ENCODE peak calls at places on chromosomes 11 and 22, in eight cellular contexts. One of them, this sample, is unnamed.

GRCh38 chr22:32826537-32826936 is 25.0 kb downstream of the TIMP3 start:
- DNase-seq in lower lobe of right lung: no peak
- DNase-seq in iPS-NIHi11: no peak
- DNase-seq in testis: no peak
- DNase-seq in ecto neural progenitor cell: no peak
- DNase-seq in pancreas: no peak
- DNase-seq in PC-9: no peak
- DNase-seq in effector CD4-positive, alpha-beta T cell: no peak
- DNase-seq in this sample: no peak

GRCh38 chr11:62497132-62497915 is 49.3 kb downstream of the AHNAK start:
- DNase-seq in testis: peak; percentile 70
- DNase-seq in iPS-NIHi11: peak; percentile 66
- DNase-seq in effector CD4-positive, alpha-beta T cell: no peak
- DNase-seq in lower lobe of right lung: no peak
- DNase-seq in ecto neural progenitor cell: no peak
- DNase-seq in PC-9: peak; percentile 76
- DNase-seq in pancreas: no peak
- DNase-seq in this sample: no peak

GRCh38 chr11:83007909-83008580 is 63.7 kb downstream of the RAB30 start:
- DNase-seq in ecto neural progenitor cell: peak; percentile 83
- DNase-seq in effector CD4-positive, alpha-beta T cell: no peak
- DNase-seq in iPS-NIHi11: peak; percentile 35
- DNase-seq in PC-9: no peak
- DNase-seq in pancreas: peak; percentile 66
- DNase-seq in lower lobe of right lung: peak; percentile 55
- DNase-seq in testis: peak; percentile 85
- DNase-seq in this sample: no peak

GRCh38 chr11:704799-705645 is 1.0 kb upstream of the EPS8L2 start:
- DNase-seq in PC-9: peak; percentile 83
- DNase-seq in lower lobe of right lung: peak; percentile 85
- DNase-seq in pancreas: peak; percentile 86
- DNase-seq in ecto neural progenitor cell: peak; percentile 48
- DNase-seq in testis: no peak
- DNase-seq in iPS-NIHi11: no peak
- DNase-seq in effector CD4-positive, alpha-beta T cell: no peak
- DNase-seq in this sample: no peak

GRCh38 chr11:86164106-86164505 is 80.4 kb upstream of the EED start:
- DNase-seq in testis: no peak
- DNase-seq in iPS-NIHi11: no peak
- DNase-seq in pancreas: no peak
- DNase-seq in ecto neural progenitor cell: no peak
- DNase-seq in PC-9: no peak
- DNase-seq in lower lobe of right lung: no peak
- DNase-seq in effector CD4-positive, alpha-beta T cell: no peak
- DNase-seq in this sample: no peak

GRCh38 chr11:29293825-29294224 is 723.0 kb downstream of the KCNA4 start:
- DNase-seq in lower lobe of right lung: no peak
- DNase-seq in PC-9: no peak
- DNase-seq in testis: no peak
- DNase-seq in ecto neural progenitor cell: no peak
- DNase-seq in iPS-NIHi11: no peak
- DNase-seq in effector CD4-positive, alpha-beta T cell: no peak
- DNase-seq in pancreas: no peak
- DNase-seq in this sample: no peak

GRCh38 chr11:130314184-130314748 is 451 bp downstream of the ZBTB44 start:
- DNase-seq in iPS-NIHi11: peak; percentile 80
- DNase-seq in testis: peak; percentile 59
- DNase-seq in effector CD4-positive, alpha-beta T cell: peak; percentile 57
- DNase-seq in PC-9: peak; percentile 69
- DNase-seq in lower lobe of right lung: peak; percentile 76
- DNase-seq in pancreas: peak; percentile 89
- DNase-seq in ecto neural progenitor cell: peak; percentile 79
- DNase-seq in this sample: peak; percentile 60

GRCh38 chr22:40603088-40603605 is 33.4 kb downstream of the MRTFA start:
- DNase-seq in lower lobe of right lung: no peak
- DNase-seq in PC-9: no peak
- DNase-seq in pancreas: no peak
- DNase-seq in testis: no peak
- DNase-seq in ecto neural progenitor cell: no peak
- DNase-seq in iPS-NIHi11: no peak
- DNase-seq in effector CD4-positive, alpha-beta T cell: no peak
- DNase-seq in this sample: no peak

GRCh38 chr11:133834399-133835257 is 10.7 kb downstream of the SPATA19 start:
- DNase-seq in lower lobe of right lung: no peak
- DNase-seq in testis: no peak
- DNase-seq in pancreas: no peak
- DNase-seq in PC-9: no peak
- DNase-seq in effector CD4-positive, alpha-beta T cell: no peak
- DNase-seq in ecto neural progenitor cell: peak; percentile 43
- DNase-seq in iPS-NIHi11: no peak
- DNase-seq in this sample: no peak

GRCh38 chr22:31504282-31504681 is 7.9 kb downstream of the SFI1 start:
- DNase-seq in testis: no peak
- DNase-seq in ecto neural progenitor cell: no peak
- DNase-seq in iPS-NIHi11: no peak
- DNase-seq in lower lobe of right lung: no peak
- DNase-seq in pancreas: no peak
- DNase-seq in effector CD4-positive, alpha-beta T cell: no peak
- DNase-seq in PC-9: no peak
- DNase-seq in this sample: no peak

GRCh38 chr22:20243545-20244249 is 24.4 kb downstream of the RTN4R start:
- DNase-seq in pancreas: no peak
- DNase-seq in PC-9: peak; percentile 33
- DNase-seq in ecto neural progenitor cell: no peak
- DNase-seq in testis: peak; percentile 89
- DNase-seq in lower lobe of right lung: peak; percentile 83
- DNase-seq in iPS-NIHi11: peak; percentile 77
- DNase-seq in effector CD4-positive, alpha-beta T cell: peak; percentile 37
- DNase-seq in this sample: peak; percentile 29

GRCh38 chr11:130648601-130649000 is 200.2 kb downstream of the ADAMTS15 start:
- DNase-seq in pancreas: no peak
- DNase-seq in PC-9: no peak
- DNase-seq in iPS-NIHi11: no peak
- DNase-seq in ecto neural progenitor cell: peak; percentile 30
- DNase-seq in testis: peak; percentile 80
- DNase-seq in lower lobe of right lung: no peak
- DNase-seq in effector CD4-positive, alpha-beta T cell: no peak
- DNase-seq in this sample: no peak

GRCh38 chr11:26297179-26297970 is 34.6 kb upstream of the ANO3 start:
- DNase-seq in iPS-NIHi11: peak; percentile 52
- DNase-seq in ecto neural progenitor cell: no peak
- DNase-seq in PC-9: peak; percentile 7
- DNase-seq in effector CD4-positive, alpha-beta T cell: no peak
- DNase-seq in testis: no peak
- DNase-seq in pancreas: no peak
- DNase-seq in lower lobe of right lung: no peak
- DNase-seq in this sample: no peak

GRCh38 chr11:109197656-109198055 is 224.3 kb upstream of the C11orf87 start:
- DNase-seq in PC-9: no peak
- DNase-seq in pancreas: no peak
- DNase-seq in ecto neural progenitor cell: no peak
- DNase-seq in iPS-NIHi11: no peak
- DNase-seq in effector CD4-positive, alpha-beta T cell: no peak
- DNase-seq in testis: no peak
- DNase-seq in lower lobe of right lung: no peak
- DNase-seq in this sample: no peak

GRCh38 chr11:2930705-2931415 is 1.6 kb upstream of the PHLDA2 start:
- DNase-seq in testis: peak; percentile 69
- DNase-seq in PC-9: peak; percentile 87
- DNase-seq in iPS-NIHi11: peak; percentile 93
- DNase-seq in lower lobe of right lung: peak; percentile 90
- DNase-seq in pancreas: peak; percentile 92
- DNase-seq in ecto neural progenitor cell: peak; percentile 82
- DNase-seq in effector CD4-positive, alpha-beta T cell: no peak
- DNase-seq in this sample: no peak

GRCh38 chr11:131025020-131025419 is 108.7 kb upstream of the SNX19 start:
- DNase-seq in testis: no peak
- DNase-seq in effector CD4-positive, alpha-beta T cell: no peak
- DNase-seq in iPS-NIHi11: peak; percentile 60
- DNase-seq in lower lobe of right lung: no peak
- DNase-seq in PC-9: peak; percentile 17
- DNase-seq in pancreas: no peak
- DNase-seq in ecto neural progenitor cell: no peak
- DNase-seq in this sample: no peak

GRCh38 chr11:132840660-132841059 is 691.6 kb downstream of the OPCML start:
- DNase-seq in ecto neural progenitor cell: no peak
- DNase-seq in pancreas: no peak
- DNase-seq in lower lobe of right lung: no peak
- DNase-seq in effector CD4-positive, alpha-beta T cell: no peak
- DNase-seq in PC-9: no peak
- DNase-seq in testis: no peak
- DNase-seq in iPS-NIHi11: no peak
- DNase-seq in this sample: no peak

GRCh38 chr11:87820026-87820425 is 355.2 kb downstream of the RAB38 start:
- DNase-seq in effector CD4-positive, alpha-beta T cell: no peak
- DNase-seq in pancreas: no peak
- DNase-seq in testis: no peak
- DNase-seq in PC-9: no peak
- DNase-seq in ecto neural progenitor cell: no peak
- DNase-seq in iPS-NIHi11: no peak
- DNase-seq in lower lobe of right lung: no peak
- DNase-seq in this sample: no peak

GRCh38 chr11:101327908-101328307 is 198.3 kb upstream of the PGR start:
- DNase-seq in effector CD4-positive, alpha-beta T cell: no peak
- DNase-seq in PC-9: no peak
- DNase-seq in ecto neural progenitor cell: no peak
- DNase-seq in testis: no peak
- DNase-seq in pancreas: no peak
- DNase-seq in lower lobe of right lung: no peak
- DNase-seq in iPS-NIHi11: no peak
- DNase-seq in this sample: no peak

GRCh38 chr11:96254087-96254486 is 88.9 kb downstream of the MAML2 start:
- DNase-seq in iPS-NIHi11: no peak
- DNase-seq in effector CD4-positive, alpha-beta T cell: no peak
- DNase-seq in pancreas: no peak
- DNase-seq in testis: peak; percentile 74
- DNase-seq in PC-9: no peak
- DNase-seq in lower lobe of right lung: no peak
- DNase-seq in ecto neural progenitor cell: no peak
- DNase-seq in this sample: no peak

GRCh38 chr22:45235101-45235777 is 5.5 kb downstream of the KIAA0930 start:
- DNase-seq in testis: no peak
- DNase-seq in PC-9: no peak
- DNase-seq in ecto neural progenitor cell: no peak
- DNase-seq in iPS-NIHi11: no peak
- DNase-seq in pancreas: no peak
- DNase-seq in effector CD4-positive, alpha-beta T cell: no peak
- DNase-seq in lower lobe of right lung: peak; percentile 52
- DNase-seq in this sample: no peak

GRCh38 chr11:77186302-77186701 is 58.3 kb downstream of the MYO7A start:
- DNase-seq in pancreas: no peak
- DNase-seq in PC-9: no peak
- DNase-seq in lower lobe of right lung: no peak
- DNase-seq in testis: no peak
- DNase-seq in iPS-NIHi11: no peak
- DNase-seq in effector CD4-positive, alpha-beta T cell: no peak
- DNase-seq in ecto neural progenitor cell: no peak
- DNase-seq in this sample: no peak

GRCh38 chr11:34356130-34356529 is 1.7 kb downstream of the ABTB2 start:
- DNase-seq in ecto neural progenitor cell: no peak
- DNase-seq in effector CD4-positive, alpha-beta T cell: no peak
- DNase-seq in lower lobe of right lung: no peak
- DNase-seq in pancreas: no peak
- DNase-seq in PC-9: no peak
- DNase-seq in testis: no peak
- DNase-seq in iPS-NIHi11: peak; percentile 31
- DNase-seq in this sample: no peak

GRCh38 chr11:28964811-28965210 is 856.6 kb downstream of the METTL15 start:
- DNase-seq in pancreas: no peak
- DNase-seq in iPS-NIHi11: no peak
- DNase-seq in PC-9: no peak
- DNase-seq in effector CD4-positive, alpha-beta T cell: no peak
- DNase-seq in ecto neural progenitor cell: no peak
- DNase-seq in lower lobe of right lung: no peak
- DNase-seq in testis: no peak
- DNase-seq in this sample: no peak

GRCh38 chr11:102476812-102477211 is 24.2 kb upstream of the TMEM123 start:
- DNase-seq in pancreas: peak; percentile 62
- DNase-seq in testis: no peak
- DNase-seq in effector CD4-positive, alpha-beta T cell: no peak
- DNase-seq in iPS-NIHi11: peak; percentile 64
- DNase-seq in lower lobe of right lung: no peak
- DNase-seq in ecto neural progenitor cell: no peak
- DNase-seq in PC-9: peak; percentile 29
- DNase-seq in this sample: no peak

GRCh38 chr11:47773882-47774281 is 6.7 kb upstream of the FNBP4 start:
- DNase-seq in iPS-NIHi11: no peak
- DNase-seq in effector CD4-positive, alpha-beta T cell: no peak
- DNase-seq in pancreas: no peak
- DNase-seq in PC-9: no peak
- DNase-seq in ecto neural progenitor cell: no peak
- DNase-seq in lower lobe of right lung: no peak
- DNase-seq in testis: peak; percentile 7
- DNase-seq in this sample: no peak

GRCh38 chr11:104995001-104995408 is 26.6 kb upstream of the CASP4 start:
- DNase-seq in testis: no peak
- DNase-seq in iPS-NIHi11: no peak
- DNase-seq in lower lobe of right lung: no peak
- DNase-seq in PC-9: no peak
- DNase-seq in ecto neural progenitor cell: no peak
- DNase-seq in pancreas: no peak
- DNase-seq in effector CD4-positive, alpha-beta T cell: no peak
- DNase-seq in this sample: no peak

GRCh38 chr22:44286673-44287072 is 26.1 kb downstream of the SHISAL1 start:
- DNase-seq in iPS-NIHi11: no peak
- DNase-seq in testis: no peak
- DNase-seq in pancreas: no peak
- DNase-seq in ecto neural progenitor cell: no peak
- DNase-seq in effector CD4-positive, alpha-beta T cell: no peak
- DNase-seq in PC-9: no peak
- DNase-seq in lower lobe of right lung: no peak
- DNase-seq in this sample: no peak

GRCh38 chr22:39026509-39027150 is 5.7 kb downstream of the APOBEC3D start:
- DNase-seq in iPS-NIHi11: no peak
- DNase-seq in lower lobe of right lung: no peak
- DNase-seq in effector CD4-positive, alpha-beta T cell: no peak
- DNase-seq in ecto neural progenitor cell: no peak
- DNase-seq in PC-9: no peak
- DNase-seq in testis: no peak
- DNase-seq in pancreas: no peak
- DNase-seq in this sample: no peak